ENCODE peak calls at places on chromosomes 2 and 18, in four cellular contexts. L is body of pancreas, I is DND-41, S is Peyer's patch. W is an unnamed sample. For H3K9me3, the result is how much of the 10 kb centered on the place peaks cover.

GRCh38 chr2:135227386-135227785 is 175.3 kb downstream of the RAB3GAP1 start:
- DNase-seq in L (no peak), I (no peak), S (no peak), W (no peak)

GRCh38 chr2:85287721-85288120 is 40.1 kb downstream of the TGOLN2 start:
- DNase-seq in L (no peak), I (no peak), S (no peak), W (no peak)

GRCh38 chr2:174392706-174393105 is 2.8 kb upstream of the SCRN3 start:
- DNase-seq in L (no peak), I (no peak), S (no peak), W (no peak)

GRCh38 chr2:1815053-1815452 is 70.7 kb upstream of the PXDN start:
- DNase-seq in L (no peak), I (no peak), S (no peak), W (no peak)

GRCh38 chr2:100976634-100977391 is 25.3 kb upstream of the RPL31 start:
- DNase-seq in L (no peak), I (no peak), S (peak), W (no peak)

GRCh38 chr2:36667931-36668330 is 28.6 kb upstream of the VIT start:
- DNase-seq in L (no peak), I (no peak), S (no peak), W (no peak)

GRCh38 chr2:81283081-81283480 is 978.5 kb upstream of the LRRTM1 start:
- DNase-seq in L (no peak), I (no peak), S (no peak), W (no peak)

GRCh38 chr18:944440-944839 is 39.8 kb downstream of the ADCYAP1 start:
- DNase-seq in L (no peak), I (no peak), S (no peak), W (no peak)

GRCh38 chr2:69567909-69568300 is 75.6 kb downstream of the AAK1 start:
- DNase-seq in L (no peak), I (no peak), S (no peak), W (no peak)

GRCh38 chr2:100882645-100883613 is 63.0 kb downstream of the NPAS2 start:
- DNase-seq in L (peak), I (no peak), S (peak), W (no peak)

GRCh38 chr2:112065966-112066365 is 10.9 kb downstream of the TMEM87B start:
- DNase-seq in L (no peak), I (no peak), S (no peak), W (peak)

GRCh38 chr2:144489315-144489920 is 30.5 kb downstream of the ZEB2 start:
- DNase-seq in L (no peak), I (no peak), S (no peak), W (no peak)

GRCh38 chr2:232367016-232367415 is 11.5 kb upstream of the ALPP start:
- DNase-seq in L (no peak), I (no peak), S (peak), W (no peak)

GRCh38 chr18:21656402-21656801 is 44.3 kb downstream of the SNRPD1 start:
- DNase-seq in L (no peak), I (no peak), S (no peak), W (no peak)

GRCh38 chr2:29706171-29706690 is 215.2 kb downstream of the ALK start:
- DNase-seq in L (no peak), I (no peak), S (no peak), W (no peak)

GRCh38 chr2:224038049-224038829 is 847 bp downstream of the SERPINE2 start:
- DNase-seq in L (peak), I (peak), S (peak), W (no peak)

GRCh38 chr18:66990909-66991308 is 387.0 kb upstream of the CDH19 start:
- DNase-seq in L (no peak), I (no peak), S (no peak), W (no peak)

GRCh38 chr18:79533146-79533545 is 137.4 kb downstream of the NFATC1 start:
- DNase-seq in L (no peak), I (no peak), S (peak), W (no peak)

GRCh38 chr2:237731663-237732062 is 66.9 kb upstream of the RBM44 start:
- DNase-seq in L (no peak), I (no peak), S (peak), W (no peak)

GRCh38 chr2:144456680-144457079 is 63.2 kb downstream of the ZEB2 start:
- DNase-seq in L (no peak), I (no peak), S (no peak), W (peak)

GRCh38 chr2:166419616-166419934 is 43.8 kb upstream of the SCN9A start:
- DNase-seq in L (no peak), I (no peak), S (no peak), W (peak)

GRCh38 chr18:23136326-23137092 is 1.2 kb downstream of the CABLES1 start:
- DNase-seq in L (no peak), I (no peak), S (peak), W (no peak)

GRCh38 chr2:198660491-198660890 is 797.2 kb downstream of the SATB2 start:
- DNase-seq in L (no peak), I (no peak), S (no peak), W (no peak)

GRCh38 chr18:12030667-12031066 is 49.4 kb downstream of the IMPA2 start:
- DNase-seq in L (no peak), I (no peak), S (no peak), W (no peak)

GRCh38 chr2:140597836-140598235 is 1533.0 kb downstream of the LRP1B start:
- DNase-seq in L (no peak), I (no peak), S (no peak), W (no peak)

GRCh38 chr18:74496508-74497307 is 545 bp downstream of the CNDP2 start:
- DNase-seq in L (peak), I (peak), S (peak), W (peak)

GRCh38 chr2:137254081-137254480 is 488.7 kb downstream of the THSD7B start:
- DNase-seq in L (no peak), I (no peak), S (no peak), W (no peak)

GRCh38 chr2:1701556-1702185 is 42.6 kb downstream of the PXDN start:
- DNase-seq in L (no peak), I (no peak), S (no peak), W (no peak)

GRCh38 chr2:236612737-236613136 is 43.1 kb downstream of the ACKR3 start:
- DNase-seq in L (peak), I (no peak), S (no peak), W (no peak)

GRCh38 chr18:75161629-75162028 is 47.3 kb downstream of the PTGR3 start:
- DNase-seq in L (no peak), I (peak), S (peak), W (no peak)

GRCh38 chr2:156999657-157000056 is 257.8 kb upstream of the GALNT5 start:
- DNase-seq in L (no peak), I (no peak), S (no peak), W (no peak)

GRCh38 chr2:127128508-127128907 is 21.6 kb upstream of the BIN1 start:
- DNase-seq in L (peak), I (no peak), S (peak), W (no peak)

GRCh38 chr2:233980955-233981555 is 63.9 kb downstream of the TRPM8 start:
- DNase-seq in L (no peak), I (no peak), S (no peak), W (no peak)

GRCh38 chr2:138356178-138356577 is 145.4 kb upstream of the SPOPL start:
- DNase-seq in L (peak), I (no peak), S (no peak), W (no peak)

GRCh38 chr2:238493411-238493810 is 66.7 kb downstream of the ASB1 start:
- DNase-seq in L (no peak), I (no peak), S (no peak), W (no peak)

GRCh38 chr2:74544634-74545033 is 9.1 kb downstream of the LOXL3 start:
- DNase-seq in L (no peak), I (no peak), S (no peak), W (no peak)
- TF ChIP-seq CTCF in L (no peak), I (peak), S (peak), W (no peak)

GRCh38 chr2:226777611-226778010 is 22.0 kb downstream of the IRS1 start:
- DNase-seq in L (no peak), I (no peak), S (no peak), W (no peak)
- H3K9me3 ChIP-seq in L (under half), I (under half), S (under half), W (under half)

DNA sequence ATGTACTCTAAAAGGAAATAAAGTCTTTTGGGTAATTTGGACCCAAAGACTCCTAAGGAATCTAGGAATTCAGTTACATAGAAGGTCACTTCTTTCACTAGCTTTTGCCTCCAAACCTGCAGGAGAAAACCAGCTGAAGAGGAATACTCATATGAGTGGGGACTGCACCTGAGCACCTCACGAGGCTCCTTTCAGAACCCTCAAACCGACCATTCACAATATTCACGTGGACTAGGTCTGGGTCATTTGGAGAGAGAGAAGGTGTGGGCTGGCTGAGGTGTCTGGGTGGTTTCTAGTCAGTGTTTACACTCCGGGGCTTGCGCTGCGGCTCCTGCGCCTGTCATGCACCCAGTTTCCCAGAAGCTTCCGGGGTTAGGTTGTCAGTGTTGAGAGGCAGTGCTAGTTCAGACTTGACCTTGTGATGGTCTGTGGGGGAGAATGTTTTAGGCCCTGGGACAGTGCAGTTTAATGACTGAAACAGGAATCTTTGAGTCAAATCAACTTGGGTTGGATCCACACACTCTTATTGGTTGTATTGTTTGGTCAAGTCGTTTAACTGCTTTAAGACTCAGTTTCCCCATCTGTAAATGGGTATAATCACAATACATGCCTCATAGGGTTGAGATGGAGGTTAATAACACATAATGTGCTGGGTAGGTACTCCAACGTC is 78.4 kb downstream of the LIMS1 start:
- DNase-seq in L (no peak), I (no peak), S (peak), W (no peak)
- H3K27ac ChIP-seq in L (no peak), I (no peak), S (peak), W (peak)

GRCh38 chr18:3879836-3880120 is 429.8 kb downstream of the TGIF1 start:
- DNase-seq in L (no peak), I (no peak), S (no peak), W (no peak)

GRCh38 chr18:3886575-3887322 is 436.8 kb downstream of the TGIF1 start:
- DNase-seq in L (no peak), I (no peak), S (peak), W (no peak)

GRCh38 chr18:3889803-3890202 is 439.8 kb downstream of the TGIF1 start:
- DNase-seq in L (no peak), I (no peak), S (no peak), W (peak)

GRCh38 chr18:3889121-3889520 is 439.1 kb downstream of the TGIF1 start:
- DNase-seq in L (no peak), I (no peak), S (no peak), W (no peak)

GRCh38 chr18:3885209-3885792 is 435.3 kb downstream of the TGIF1 start:
- DNase-seq in L (no peak), I (no peak), S (no peak), W (no peak)
- TF ChIP-seq CTCF in L (no peak), I (peak), S (peak), W (peak)

DNA sequence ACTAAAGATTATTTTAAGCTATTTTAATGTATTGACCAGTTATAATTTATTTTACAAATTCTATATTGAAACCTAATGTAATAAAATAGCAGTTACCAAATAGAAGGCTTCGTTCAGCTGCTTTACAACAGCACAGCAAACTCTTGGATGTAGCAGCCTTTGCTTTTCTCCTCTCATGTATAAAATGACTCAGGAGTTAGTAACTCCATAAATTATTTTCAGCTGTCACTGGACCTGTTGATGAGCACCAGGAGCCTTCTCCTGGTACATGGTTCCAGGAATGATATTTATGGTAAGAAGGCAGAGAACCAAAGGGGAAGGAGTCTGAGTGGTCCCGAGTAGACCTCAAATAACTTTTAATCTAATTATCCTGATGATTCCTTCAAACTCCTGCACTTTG is 256.4 kb upstream of the NETO1 start:
- DNase-seq in L (no peak), I (no peak), S (no peak), W (no peak)
- H3K9me3 ChIP-seq in L (under half), I (under half), S (under half), W (under half)

GRCh38 chr2:43268066-43268971 is 41.9 kb upstream of the ZFP36L2 start:
- DNase-seq in L (no peak), I (no peak), S (no peak), W (no peak)

GRCh38 chr2:43270461-43270860 is 44.1 kb upstream of the ZFP36L2 start:
- DNase-seq in L (no peak), I (no peak), S (no peak), W (no peak)

GRCh38 chr2:43269074-43269572 is 42.7 kb upstream of the ZFP36L2 start:
- DNase-seq in L (peak), I (no peak), S (peak), W (peak)

GRCh38 chr2:43270930-43271615 is 44.7 kb upstream of the ZFP36L2 start:
- DNase-seq in L (no peak), I (no peak), S (no peak), W (no peak)

DNA sequence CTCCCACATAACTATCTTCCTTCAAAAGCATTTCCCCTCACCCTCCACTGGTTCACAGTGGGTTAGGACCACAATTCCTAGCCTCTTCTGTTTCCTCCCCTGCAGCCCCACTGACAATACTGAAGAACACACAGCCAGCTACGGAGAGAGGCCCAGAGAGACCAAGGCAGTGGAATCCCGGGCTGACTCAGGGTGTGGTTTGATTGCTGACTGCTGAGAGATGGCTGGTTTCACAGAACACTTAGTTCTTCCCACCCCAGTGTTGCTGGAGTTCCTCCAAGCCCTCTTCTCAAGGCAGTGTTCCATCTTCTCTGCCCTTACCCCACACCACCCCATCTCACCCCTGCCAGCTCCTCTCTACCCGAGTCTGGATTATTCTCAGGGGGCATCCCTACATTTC is 43.3 kb upstream of the ZFP36L2 start:
- DNase-seq in L (no peak), I (no peak), S (peak), W (no peak)
- H3K27ac ChIP-seq in L (no peak), I (no peak), S (peak), W (peak)

DNA sequence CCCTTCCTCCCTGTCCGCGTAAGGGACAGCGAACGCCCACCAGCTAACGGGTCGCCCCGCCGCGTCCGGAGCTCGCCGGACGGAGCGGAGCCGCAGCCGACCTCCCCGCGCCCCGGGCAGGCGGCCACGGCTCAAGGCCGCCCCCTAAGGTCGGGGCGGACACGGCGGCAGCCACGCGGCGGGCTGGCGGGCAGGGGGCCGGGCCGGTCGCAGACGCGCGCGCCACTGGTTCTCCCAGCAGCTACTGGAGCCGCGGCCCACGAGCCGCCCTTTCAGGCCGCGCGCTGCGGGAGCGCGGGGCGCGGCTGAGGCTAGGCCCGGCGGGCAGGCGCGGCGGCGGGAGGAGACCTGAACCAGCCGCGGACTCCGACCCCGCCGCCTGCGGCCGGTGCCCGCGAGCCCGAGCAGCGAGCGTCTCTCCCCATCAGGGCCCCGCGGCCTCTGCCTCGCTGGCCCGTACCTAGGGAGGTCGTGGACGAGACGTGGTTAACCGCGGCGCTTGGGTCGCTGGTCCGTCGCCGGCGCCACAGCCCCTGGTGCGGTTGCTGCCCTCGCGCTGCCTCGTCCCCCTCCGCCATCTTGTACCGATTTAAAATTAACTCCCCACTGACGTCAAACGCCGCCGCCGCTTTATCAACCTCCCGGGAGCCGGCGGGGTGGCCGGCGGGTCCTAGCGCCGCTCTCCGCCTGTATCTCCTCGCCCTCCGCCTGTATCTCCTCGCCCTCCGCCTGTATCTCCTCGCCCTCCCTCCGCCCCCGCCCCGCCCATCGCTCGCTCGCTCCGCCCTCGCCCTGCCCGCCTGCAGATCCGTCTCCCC is at the start of gene ATL2:
- DNase-seq in L (peak), I (peak), S (peak), W (peak)
- TF ChIP-seq CTCF in L (peak), I (peak), S (peak), W (peak)

GRCh38 chr2:52238782-52239181 is 1206.8 kb upstream of the NRXN1 start:
- DNase-seq in L (no peak), I (no peak), S (no peak), W (no peak)
- H3K9me3 ChIP-seq in L (under half), I (under half), S (under half), W (under half)

DNA sequence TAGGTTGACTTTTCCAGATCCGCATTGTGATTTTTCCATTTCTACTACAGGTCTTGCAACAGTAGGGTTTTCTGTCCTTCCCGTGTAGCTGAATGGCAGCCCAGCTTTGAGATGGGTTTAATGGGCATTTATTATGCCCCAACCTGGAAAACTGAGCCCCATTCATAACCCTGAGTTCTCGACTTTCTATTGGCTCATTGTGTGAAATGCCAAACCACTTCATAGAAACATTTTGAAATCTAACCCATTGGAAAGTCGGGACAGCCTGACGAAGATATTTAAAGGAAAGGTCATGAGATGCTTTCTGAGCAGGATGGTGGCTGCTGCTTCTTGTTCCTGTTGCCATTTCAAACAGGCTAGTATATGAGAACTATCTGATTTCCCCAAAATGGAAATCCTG is 203.5 kb downstream of the ZFP36L2 start:
- DNase-seq in L (no peak), I (no peak), S (no peak), W (no peak)
- H3K27ac ChIP-seq in L (peak), I (peak), S (no peak), W (no peak)

W was measured in AG04450.